ENCODE peak calls at places on chromosomes 1 and 21, in seven cellular contexts. L is mucosa of descending colon, G is fibroblast of lung, R is stomach, A is A549, W is body of pancreas, H is SJSA1. C is an unnamed sample. For H3K4me1, the result is how much of the 10 kb centered on the place peaks cover.

GRCh38 chr1:213287987-213288386 is 236.9 kb downstream of the RPS6KC1 start:
- DNase-seq in L (no peak), G (no peak), R (no peak), A (no peak), W (no peak), H (no peak), C (no peak)

GRCh38 chr1:209810783-209811182 is 4.8 kb upstream of the IRF6 start:
- DNase-seq in L (no peak), G (no peak), R (no peak), A (no peak), W (no peak), H (no peak), C (no peak)

GRCh38 chr21:28781602-28782274 is 210.9 kb downstream of the LTN1 start:
- DNase-seq in L (no peak), G (no peak), R (no peak), A (peak), W (no peak), H (peak), C (peak)

GRCh38 chr1:153430561-153430960 is 14.2 kb downstream of the S100A7A start:
- DNase-seq in L (no peak), G (no peak), R (no peak), A (no peak), W (no peak), H (no peak), C (no peak)

GRCh38 chr21:17798796-17799195 is 20.4 kb downstream of the C21orf91 start:
- DNase-seq in L (no peak), G (peak), R (no peak), A (no peak), W (no peak), H (no peak), C (no peak)

GRCh38 chr21:23921670-23922418 is 1685.4 kb downstream of the MRPL39 start:
- DNase-seq in L (no peak), G (no peak), R (no peak), A (no peak), W (no peak), H (no peak), C (no peak)

GRCh38 chr1:202861420-202862121 is 27.4 kb downstream of the RABIF start:
- DNase-seq in L (peak), G (peak), R (peak), A (peak), W (peak), H (peak), C (peak)

GRCh38 chr1:234478152-234478480 is 863 bp downstream of the TARBP1 start:
- DNase-seq in L (peak), G (peak), R (peak), A (peak), W (peak), H (no peak), C (peak)

GRCh38 chr1:62175568-62176179 is 19.0 kb upstream of the L1TD1 start:
- DNase-seq in L (no peak), G (peak), R (peak), A (peak), W (peak), H (peak), C (peak)

GRCh38 chr1:91053630-91054029 is 31.8 kb upstream of the ZNF644 start:
- DNase-seq in L (no peak), G (no peak), R (no peak), A (no peak), W (no peak), H (no peak), C (no peak)

GRCh38 chr21:22575165-22575584 is 1577.0 kb downstream of the NCAM2 start:
- DNase-seq in L (no peak), G (no peak), R (no peak), A (no peak), W (no peak), H (no peak), C (peak)

GRCh38 chr1:78178816-78179215 is 133.1 kb downstream of the GIPC2 start:
- DNase-seq in L (no peak), G (no peak), R (no peak), A (no peak), W (no peak), H (no peak), C (no peak)

GRCh38 chr1:160675641-160676410 is 29.0 kb upstream of the SLAMF1 start:
- DNase-seq in L (peak), G (peak), R (peak), A (peak), W (peak), H (peak), C (peak)

GRCh38 chr1:242774256-242774655 is 249.8 kb upstream of the PLD5 start:
- DNase-seq in L (no peak), G (no peak), R (no peak), A (no peak), W (no peak), H (no peak), C (no peak)

GRCh38 chr1:205451759-205452164 is 4.1 kb downstream of the BLACAT1 start:
- DNase-seq in L (no peak), G (no peak), R (no peak), A (no peak), W (no peak), H (no peak), C (no peak)

GRCh38 chr1:64748222-64748621 is 3.3 kb downstream of the RAVER2 start:
- DNase-seq in L (no peak), G (no peak), R (no peak), A (no peak), W (no peak), H (no peak), C (no peak)

GRCh38 chr1:214558002-214558770 is 6.8 kb upstream of the PTPN14 start:
- DNase-seq in L (no peak), G (peak), R (no peak), A (peak), W (no peak), H (peak), C (no peak)

GRCh38 chr21:33578214-33578613 is 10.3 kb downstream of the DONSON start:
- DNase-seq in L (no peak), G (peak), R (no peak), A (no peak), W (no peak), H (no peak), C (no peak)

GRCh38 chr21:45330075-45330781 is 42.5 kb upstream of the POFUT2 start:
- DNase-seq in L (peak), G (peak), R (no peak), A (peak), W (peak), H (peak), C (no peak)

GRCh38 chr1:92711473-92712165 is 73.3 kb downstream of the EVI5 start:
- DNase-seq in L (no peak), G (no peak), R (no peak), A (no peak), W (peak), H (no peak), C (peak)

DNA sequence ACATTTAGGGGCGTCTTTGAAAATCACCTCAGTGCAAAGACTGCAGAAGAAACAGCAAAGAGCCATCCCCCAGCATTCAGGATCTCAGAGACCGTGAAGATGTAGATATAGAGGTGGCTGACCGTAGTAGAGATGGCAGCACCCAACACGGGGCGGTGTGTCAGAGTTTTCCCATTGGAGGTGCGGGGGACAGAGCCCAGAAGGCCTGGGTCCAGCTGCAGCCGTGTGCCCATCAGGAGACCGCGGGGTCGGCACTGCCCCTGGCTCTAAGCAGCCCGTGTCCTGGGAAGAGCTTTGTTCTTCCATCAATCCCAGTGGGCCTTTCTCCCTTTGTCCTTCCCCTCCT is 1.1 kb downstream of the GABRD start:
- DNase-seq in L (no peak), G (no peak), R (no peak), A (no peak), W (no peak), H (no peak), C (no peak)
- H3K4me3 ChIP-seq in L (no peak), G (no peak), R (no peak), A (no peak), W (no peak), H (no peak), C (no peak)

GRCh38 chr1:23526329-23527041 is 4.5 kb downstream of the E2F2 start:
- DNase-seq in L (peak), G (no peak), R (no peak), A (no peak), W (no peak), H (no peak), C (no peak)
- H3K4me1 ChIP-seq in L (half or more), G (under half), R (half or more), A (half or more), W (under half), H (under half), C (under half)

GRCh38 chr1:24728982-24729381 is 16.3 kb upstream of the CLIC4 start:
- DNase-seq in L (no peak), G (no peak), R (no peak), A (no peak), W (no peak), H (no peak), C (no peak)

GRCh38 chr1:24725209-24725651 is 20.0 kb upstream of the CLIC4 start:
- DNase-seq in L (no peak), G (peak), R (no peak), A (no peak), W (no peak), H (peak), C (no peak)

GRCh38 chr1:24724345-24725208 is 20.7 kb upstream of the CLIC4 start:
- DNase-seq in L (no peak), G (peak), R (peak), A (peak), W (no peak), H (peak), C (no peak)

GRCh38 chr1:24726741-24727140 is 18.5 kb upstream of the CLIC4 start:
- DNase-seq in L (no peak), G (no peak), R (no peak), A (no peak), W (no peak), H (no peak), C (no peak)

GRCh38 chr1:24727490-24728214 is 17.6 kb upstream of the CLIC4 start:
- DNase-seq in L (peak), G (peak), R (peak), A (no peak), W (peak), H (peak), C (no peak)
- H3K4me3 ChIP-seq in L (no peak), G (peak), R (no peak), A (no peak), W (no peak), H (no peak), C (no peak)

DNA sequence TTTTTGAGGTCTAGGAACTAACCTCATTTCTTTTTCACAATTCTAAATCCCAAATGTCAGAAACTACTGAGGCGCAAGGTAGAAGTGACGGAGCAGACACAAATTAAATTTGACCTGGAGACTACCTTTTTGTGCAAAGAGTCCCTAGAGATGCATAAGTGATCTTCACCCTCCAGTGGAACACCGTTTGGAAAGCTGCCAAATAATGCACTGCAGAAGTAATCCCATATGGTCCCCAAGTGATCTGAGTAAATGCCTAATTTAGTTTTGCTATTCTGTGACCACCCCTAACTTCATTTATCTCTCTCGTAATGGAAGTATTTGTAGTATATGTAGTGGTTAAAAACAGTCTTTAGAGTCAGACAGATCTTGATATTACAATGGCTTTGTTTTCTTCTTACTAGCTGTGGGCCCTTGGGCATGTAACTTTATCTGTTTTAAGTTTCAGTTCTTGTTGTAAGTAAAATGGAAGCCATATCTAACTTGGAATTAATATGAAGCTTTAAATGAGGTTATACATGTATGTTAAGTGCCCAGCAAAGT is 70.4 kb upstream of the IPO9 start:
- DNase-seq in L (no peak), G (no peak), R (no peak), A (no peak), W (no peak), H (no peak), C (no peak)
- H3K4me1 ChIP-seq in L (under half), G (under half), R (under half), A (under half), W (under half), H (half or more), C (half or more)

C was measured in HAP-1.